ENCODE peak calls at places on chromosomes 3 and 15, in seven cellular contexts. One of them, this sample, is unnamed.

GRCh38 chr3:122013448-122013925 is 8.6 kb downstream of the ILDR1 start:
- DNase-seq in mucosa of gallbladder: no peak
- DNase-seq in esophagus muscularis mucosa: peak
- DNase-seq in ovary: no peak
- DNase-seq in skeletal muscle cell: no peak
- DNase-seq in EL: no peak
- DNase-seq in psoas muscle: no peak
- DNase-seq in this sample: no peak

GRCh38 chr3:114307222-114307840 is 13.5 kb downstream of the TIGIT start:
- DNase-seq in mucosa of gallbladder: no peak
- DNase-seq in esophagus muscularis mucosa: no peak
- DNase-seq in ovary: no peak
- DNase-seq in skeletal muscle cell: no peak
- DNase-seq in EL: no peak
- DNase-seq in psoas muscle: no peak
- DNase-seq in this sample: no peak

GRCh38 chr3:126465928-126466564 is 9.6 kb downstream of the ZXDC start:
- DNase-seq in mucosa of gallbladder: no peak
- DNase-seq in esophagus muscularis mucosa: no peak
- DNase-seq in ovary: no peak
- DNase-seq in skeletal muscle cell: no peak
- DNase-seq in EL: no peak
- DNase-seq in psoas muscle: peak
- DNase-seq in this sample: no peak

GRCh38 chr3:149936812-149937230 is 33.9 kb downstream of the PFN2 start:
- DNase-seq in mucosa of gallbladder: peak
- DNase-seq in esophagus muscularis mucosa: no peak
- DNase-seq in ovary: no peak
- DNase-seq in skeletal muscle cell: peak
- DNase-seq in EL: peak
- DNase-seq in psoas muscle: no peak
- DNase-seq in this sample: peak

GRCh38 chr3:51706788-51707731 is at the start of gene GRM2:
- DNase-seq in mucosa of gallbladder: peak
- DNase-seq in esophagus muscularis mucosa: no peak
- DNase-seq in ovary: peak
- DNase-seq in skeletal muscle cell: peak
- DNase-seq in EL: peak
- DNase-seq in psoas muscle: peak
- DNase-seq in this sample: peak

GRCh38 chr3:126926684-126927404 is 56.1 kb upstream of the PLXNA1 start:
- DNase-seq in mucosa of gallbladder: no peak
- DNase-seq in esophagus muscularis mucosa: no peak
- DNase-seq in ovary: peak
- DNase-seq in skeletal muscle cell: peak
- DNase-seq in EL: peak
- DNase-seq in psoas muscle: peak
- DNase-seq in this sample: peak

GRCh38 chr3:186882881-186883685 is 40.6 kb downstream of the ADIPOQ start:
- DNase-seq in mucosa of gallbladder: no peak
- DNase-seq in esophagus muscularis mucosa: peak
- DNase-seq in ovary: no peak
- DNase-seq in skeletal muscle cell: peak
- DNase-seq in EL: peak
- DNase-seq in psoas muscle: no peak
- DNase-seq in this sample: no peak

GRCh38 chr3:66693461-66693912 is 192.7 kb upstream of the LRIG1 start:
- DNase-seq in mucosa of gallbladder: peak
- DNase-seq in esophagus muscularis mucosa: no peak
- DNase-seq in ovary: peak
- DNase-seq in skeletal muscle cell: peak
- DNase-seq in EL: no peak
- DNase-seq in psoas muscle: peak
- DNase-seq in this sample: no peak

GRCh38 chr3:87333393-87333892 is 57.1 kb upstream of the POU1F1 start:
- DNase-seq in mucosa of gallbladder: no peak
- DNase-seq in esophagus muscularis mucosa: no peak
- DNase-seq in ovary: no peak
- DNase-seq in skeletal muscle cell: peak
- DNase-seq in EL: peak
- DNase-seq in psoas muscle: no peak
- DNase-seq in this sample: peak

GRCh38 chr15:90465140-90465929 is 64.4 kb upstream of the CRTC3 start:
- DNase-seq in mucosa of gallbladder: no peak
- DNase-seq in esophagus muscularis mucosa: no peak
- DNase-seq in ovary: no peak
- DNase-seq in skeletal muscle cell: peak
- DNase-seq in EL: peak
- DNase-seq in psoas muscle: no peak
- DNase-seq in this sample: no peak

GRCh38 chr3:143302638-143303171 is 183.1 kb downstream of the CHST2 start:
- DNase-seq in mucosa of gallbladder: peak
- DNase-seq in esophagus muscularis mucosa: no peak
- DNase-seq in ovary: no peak
- DNase-seq in skeletal muscle cell: peak
- DNase-seq in EL: peak
- DNase-seq in psoas muscle: peak
- DNase-seq in this sample: peak

GRCh38 chr3:194089357-194090177 is 46.4 kb upstream of the HES1 start:
- DNase-seq in mucosa of gallbladder: peak
- DNase-seq in esophagus muscularis mucosa: peak
- DNase-seq in ovary: peak
- DNase-seq in skeletal muscle cell: peak
- DNase-seq in EL: peak
- DNase-seq in psoas muscle: peak
- DNase-seq in this sample: peak

GRCh38 chr3:140505256-140505655 is 172.6 kb upstream of the TRIM42 start:
- DNase-seq in mucosa of gallbladder: no peak
- DNase-seq in esophagus muscularis mucosa: no peak
- DNase-seq in ovary: no peak
- DNase-seq in skeletal muscle cell: peak
- DNase-seq in EL: no peak
- DNase-seq in psoas muscle: peak
- DNase-seq in this sample: no peak

GRCh38 chr3:44048196-44048924 is 193.3 kb upstream of the TOPAZ1 start:
- DNase-seq in mucosa of gallbladder: no peak
- DNase-seq in esophagus muscularis mucosa: no peak
- DNase-seq in ovary: no peak
- DNase-seq in skeletal muscle cell: no peak
- DNase-seq in EL: peak
- DNase-seq in psoas muscle: no peak
- DNase-seq in this sample: no peak

GRCh38 chr3:47057212-47057671 is 77.8 kb downstream of the NBEAL2 start:
- DNase-seq in mucosa of gallbladder: no peak
- DNase-seq in esophagus muscularis mucosa: no peak
- DNase-seq in ovary: no peak
- DNase-seq in skeletal muscle cell: no peak
- DNase-seq in EL: no peak
- DNase-seq in psoas muscle: no peak
- DNase-seq in this sample: no peak

GRCh38 chr15:51884041-51884440 is 54.6 kb downstream of the TMOD3 start:
- DNase-seq in mucosa of gallbladder: no peak
- DNase-seq in esophagus muscularis mucosa: no peak
- DNase-seq in ovary: no peak
- DNase-seq in skeletal muscle cell: no peak
- DNase-seq in EL: no peak
- DNase-seq in psoas muscle: no peak
- DNase-seq in this sample: no peak

GRCh38 chr15:66863382-66864085 is 161.5 kb downstream of the SMAD6 start:
- DNase-seq in mucosa of gallbladder: no peak
- DNase-seq in esophagus muscularis mucosa: peak
- DNase-seq in ovary: no peak
- DNase-seq in skeletal muscle cell: no peak
- DNase-seq in EL: no peak
- DNase-seq in psoas muscle: no peak
- DNase-seq in this sample: no peak

GRCh38 chr3:129530331-129530761 is 1.9 kb downstream of the RHO start:
- DNase-seq in mucosa of gallbladder: no peak
- DNase-seq in esophagus muscularis mucosa: no peak
- DNase-seq in ovary: no peak
- DNase-seq in skeletal muscle cell: peak
- DNase-seq in EL: peak
- DNase-seq in psoas muscle: no peak
- DNase-seq in this sample: no peak

GRCh38 chr3:134249935-134250716 is 533 bp downstream of the RYK start:
- DNase-seq in mucosa of gallbladder: peak
- DNase-seq in esophagus muscularis mucosa: no peak
- DNase-seq in ovary: peak
- DNase-seq in skeletal muscle cell: no peak
- DNase-seq in EL: peak
- DNase-seq in psoas muscle: peak
- DNase-seq in this sample: peak

GRCh38 chr3:57597973-57598351 is 818 bp upstream of the ARF4 start:
- DNase-seq in mucosa of gallbladder: no peak
- DNase-seq in esophagus muscularis mucosa: no peak
- DNase-seq in ovary: no peak
- DNase-seq in skeletal muscle cell: peak
- DNase-seq in EL: no peak
- DNase-seq in psoas muscle: no peak
- DNase-seq in this sample: no peak

This sample was measured in T1000.